ENCODE peak calls at places on chromosomes 5 and 9, in eight cellular contexts. Y is activated T-helper 1 cell treated with Interleukin-2 at 50 U/mL for 16 hours; P is AG08396; Z is AG04449; B is foreskin keratinocyte; J is mucosa of gallbladder; M is anterior cingulate cortex; K is activated CD4-positive, alpha-beta T cell treated with anti-CD3 and anti-CD28 coated beads, Interleukin-2, amount 10 ng/mL, durations not matched to agents 7 days and 5 days. H is an unnamed sample.

GRCh38 chr9:69877852-69878507 is 57.4 kb downstream of the CFAP95 start:
- DNase-seq in J (no peak), K (no peak), Z (no peak), B (peak), Y (no peak), M (no peak), P (peak), H (no peak)

GRCh38 chr5:160197341-160198147 is 31.8 kb upstream of the FABP6 start:
- DNase-seq in M (no peak), J (peak), K (no peak), Z (no peak), B (no peak), P (no peak), Y (no peak), H (no peak)

GRCh38 chr5:1320436-1321344 is 24.2 kb downstream of the CLPTM1L start:
- DNase-seq in M (no peak), Z (no peak), Y (no peak), P (no peak), K (no peak), J (no peak), B (no peak), H (no peak)

GRCh38 chr9:100104314-100104713 is 5.3 kb downstream of the INVS start:
- DNase-seq in M (no peak), Z (no peak), K (no peak), P (no peak), B (peak), Y (no peak), J (no peak), H (no peak)

GRCh38 chr5:850511-851006 is at the start of gene ZDHHC11:
- DNase-seq in K (no peak), B (no peak), P (no peak), M (no peak), Y (no peak), J (no peak), Z (no peak), H (no peak)

GRCh38 chr9:99579964-99580363 is 241.7 kb upstream of the NR4A3 start:
- DNase-seq in B (no peak), M (no peak), J (no peak), Y (no peak), Z (no peak), P (no peak), K (no peak), H (no peak)

GRCh38 chr9:1201262-1201661 is 151.1 kb downstream of the DMRT2 start:
- DNase-seq in B (no peak), K (no peak), P (no peak), Y (no peak), J (no peak), Z (no peak), M (no peak), H (no peak)

GRCh38 chr5:104347119-104347708 is 784.6 kb upstream of the NUDT12 start:
- DNase-seq in Z (no peak), Y (no peak), M (no peak), B (peak), K (no peak), P (no peak), J (no peak), H (no peak)

GRCh38 chr5:4054092-4054491 is 458.5 kb downstream of the IRX1 start:
- DNase-seq in B (no peak), J (no peak), Z (no peak), Y (no peak), K (no peak), P (no peak), M (no peak), H (no peak)

GRCh38 chr9:19371942-19372341 is 8.1 kb downstream of the RPS6 start:
- DNase-seq in M (no peak), P (no peak), B (no peak), Z (no peak), Y (no peak), J (no peak), K (no peak), H (no peak)

GRCh38 chr9:40913928-40914673 is 214.4 kb downstream of the FOXD4L6 start:
- DNase-seq in K (no peak), Y (no peak), J (no peak), B (no peak), P (no peak), Z (no peak), M (no peak), H (no peak)

GRCh38 chr9:75054373-75055001 is 26.4 kb upstream of the CARNMT1 start:
- DNase-seq in K (no peak), M (no peak), P (no peak), J (no peak), Z (peak), Y (no peak), B (no peak), H (no peak)

GRCh38 chr9:19185191-19185590 is 45.3 kb upstream of the DENND4C start:
- DNase-seq in K (no peak), M (no peak), Y (no peak), Z (no peak), P (no peak), J (no peak), B (no peak), H (no peak)

GRCh38 chr9:106075991-106076390 is 381.6 kb downstream of the TMEM38B start:
- DNase-seq in Y (no peak), P (no peak), Z (peak), M (no peak), B (peak), K (no peak), J (no peak), H (no peak)

GRCh38 chr5:9624196-9624947 is 5.8 kb downstream of the TAS2R1 start:
- DNase-seq in Z (no peak), Y (no peak), P (no peak), J (no peak), K (no peak), M (no peak), B (no peak), H (no peak)

GRCh38 chr5:150155258-150156032 is at the start of gene PDGFRB:
- DNase-seq in M (peak), P (peak), B (no peak), J (peak), Z (no peak), K (peak), Y (no peak), H (peak)

GRCh38 chr9:125538092-125538473 is 168.9 kb downstream of the MAPKAP1 start:
- DNase-seq in P (peak), J (peak), Z (peak), B (peak), M (no peak), Y (no peak), K (no peak), H (no peak)

GRCh38 chr9:91421987-91422765 is 1.5 kb downstream of the NFIL3 start:
- DNase-seq in B (peak), Z (no peak), K (no peak), P (peak), Y (no peak), J (no peak), M (no peak), H (no peak)

GRCh38 chr5:95284512-95285405 is at the start of gene MCTP1:
- DNase-seq in B (peak), P (peak), M (no peak), K (no peak), J (no peak), Y (no peak), Z (no peak), H (no peak)

GRCh38 chr5:97162045-97162444 is 19.6 kb upstream of the LIX1 start:
- DNase-seq in P (peak), Z (peak), J (peak), Y (no peak), K (peak), B (peak), M (peak), H (peak)

GRCh38 chr9:123863164-123863855 is 66.6 kb downstream of the DENND1A start:
- DNase-seq in Z (peak), B (no peak), J (no peak), P (no peak), M (no peak), K (no peak), Y (no peak), H (no peak)

GRCh38 chr5:15683332-15683731 is 183.4 kb downstream of the FBXL7 start:
- DNase-seq in Z (no peak), M (no peak), B (no peak), Y (no peak), J (no peak), P (no peak), K (no peak), H (no peak)

GRCh38 chr9:18314321-18314720 is 159.6 kb upstream of the ADAMTSL1 start:
- DNase-seq in J (no peak), P (no peak), K (no peak), B (no peak), Z (no peak), M (no peak), Y (no peak), H (no peak)

H was measured in nucleus accumbens.